ENCODE peak calls at places on chromosomes 16 and 17, in five cellular contexts. F is HepG2, K is HCT116, Y is endothelial cell of umbilical vein, J is H1. R is an unnamed sample.

GRCh38 chr17:52148288-52148968 is 10.1 kb downstream of the CA10 start:
- DNase-seq in J (no peak), Y (no peak), F (no peak), K (no peak), R (no peak)

GRCh38 chr16:3690991-3691720 is 26.2 kb downstream of the TRAP1 start:
- DNase-seq in F (no peak), K (no peak), J (no peak), Y (no peak), R (no peak)

GRCh38 chr16:89742948-89743347 is 21.6 kb downstream of the ZNF276 start:
- DNase-seq in J (no peak), F (no peak), K (no peak), Y (no peak), R (no peak)

GRCh38 chr16:56506941-56507340 is 12.9 kb downstream of the BBS2 start:
- DNase-seq in J (no peak), F (no peak), K (no peak), Y (peak), R (no peak)

GRCh38 chr17:36938566-36939058 is 1.3 kb downstream of the LHX1 start:
- DNase-seq in F (no peak), K (no peak), J (no peak), Y (no peak), R (no peak)

GRCh38 chr17:16215965-16216316 is 607 bp upstream of the NCOR1 start:
- DNase-seq in F (peak), Y (no peak), J (no peak), K (peak), R (no peak)

GRCh38 chr16:86491643-86492030 is 18.7 kb upstream of the FOXF1 start:
- DNase-seq in K (no peak), F (no peak), J (no peak), Y (no peak), R (no peak)

GRCh38 chr16:27505297-27506236 is 44.1 kb downstream of the GTF3C1 start:
- DNase-seq in F (no peak), Y (no peak), J (no peak), K (no peak), R (no peak)

GRCh38 chr16:88103581-88104188 is 152.5 kb downstream of the BANP start:
- DNase-seq in K (no peak), F (no peak), J (no peak), Y (no peak), R (no peak)

GRCh38 chr17:20213429-20213828 is 204.3 kb downstream of the SPECC1 start:
- DNase-seq in F (no peak), Y (no peak), J (no peak), K (no peak), R (no peak)

GRCh38 chr16:61993076-61993475 is 43.2 kb downstream of the CDH8 start:
- DNase-seq in K (no peak), J (no peak), F (no peak), Y (no peak), R (no peak)

GRCh38 chr16:30875881-30876791 is 17.7 kb downstream of the BCL7C start:
- DNase-seq in Y (no peak), F (no peak), K (no peak), J (no peak), R (no peak)

GRCh38 chr16:73878616-73879015 is 418.0 kb upstream of the PSMD7 start:
- DNase-seq in J (no peak), K (peak), Y (peak), F (peak), R (no peak)

GRCh38 chr16:10992112-10992511 is 47.7 kb downstream of the CLEC16A start:
- DNase-seq in Y (no peak), J (no peak), F (no peak), K (no peak), R (no peak)

GRCh38 chr17:70168044-70168978 is 1.0 kb upstream of the KCNJ2 start:
- DNase-seq in K (no peak), F (no peak), Y (peak), J (peak), R (peak)

GRCh38 chr16:64312292-64312691 is 809.6 kb downstream of the CDH11 start:
- DNase-seq in J (no peak), F (no peak), Y (no peak), K (no peak), R (no peak)

GRCh38 chr16:19898924-19899604 is 14.4 kb upstream of the GPRC5B start:
- DNase-seq in Y (peak), F (peak), J (no peak), K (peak), R (no peak)

GRCh38 chr17:75970011-75970523 is 8.9 kb downstream of the ACOX1 start:
- DNase-seq in K (no peak), F (no peak), Y (peak), J (no peak), R (no peak)

GRCh38 chr17:67441052-67441738 is 64.1 kb downstream of the PITPNC1 start:
- DNase-seq in Y (peak), F (peak), J (no peak), K (peak), R (no peak)

GRCh38 chr16:15482068-15482747 is 47.8 kb downstream of the BMERB1 start:
- DNase-seq in K (peak), Y (peak), F (peak), J (peak), R (no peak)

GRCh38 chr16:68995011-68995504 is 110.4 kb upstream of the HAS3 start:
- DNase-seq in J (peak), Y (peak), F (peak), K (peak), R (no peak)

GRCh38 chr16:68031951-68032350 is 8.9 kb downstream of the DUS2 start:
- DNase-seq in Y (no peak), K (peak), F (no peak), J (no peak), R (no peak)

GRCh38 chr17:31319253-31319661 is 2.2 kb downstream of the EVI2A start:
- DNase-seq in K (no peak), J (no peak), F (no peak), Y (no peak), R (no peak)

GRCh38 chr17:22272363-22273146 is 580.2 kb downstream of the KCNJ18 start:
- DNase-seq in K (no peak), J (no peak), F (no peak), Y (no peak), R (no peak)

GRCh38 chr16:72362972-72363371 is 191.0 kb upstream of the PMFBP1 start:
- DNase-seq in F (no peak), Y (peak), J (no peak), K (no peak), R (no peak)

GRCh38 chr16:48903054-48903453 is 293.1 kb upstream of the N4BP1 start:
- DNase-seq in Y (no peak), F (no peak), K (no peak), J (no peak), R (no peak)

GRCh38 chr16:84941916-84942315 is 69.4 kb downstream of the ZDHHC7 start:
- DNase-seq in Y (no peak), F (no peak), J (no peak), K (no peak), R (no peak)

DNA sequence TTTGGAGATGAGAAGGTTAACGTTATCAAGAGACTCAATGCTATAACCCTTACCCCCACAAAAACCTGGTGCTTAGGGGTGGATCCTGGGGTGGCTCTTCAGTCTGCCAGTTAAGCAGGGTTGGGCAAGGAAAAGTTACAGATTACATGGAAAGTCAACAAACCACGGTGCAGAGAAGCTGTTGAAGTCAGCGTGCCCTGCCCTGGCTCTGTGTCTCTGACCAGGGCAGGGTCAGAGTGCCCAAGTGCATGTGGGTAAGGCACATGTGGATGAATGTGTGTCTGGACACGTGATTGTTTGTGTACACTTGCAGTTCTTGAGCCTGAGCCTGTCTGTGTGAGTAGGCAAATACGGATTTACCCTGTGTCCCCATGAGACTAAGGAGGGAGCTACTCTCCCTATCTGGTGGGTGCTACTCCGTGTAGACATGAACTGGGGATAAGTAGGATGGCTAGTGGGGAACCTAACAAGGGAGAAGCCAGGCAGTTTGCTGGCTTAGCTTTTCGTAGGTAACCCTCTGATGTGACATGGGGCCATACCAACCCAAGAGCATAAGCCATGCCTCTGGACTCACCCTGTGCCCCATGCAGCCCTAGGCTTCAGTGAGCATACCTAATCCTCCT is 5.5 kb downstream of the IGFBP4 start:
- DNase-seq in F (peak), K (no peak), J (no peak), Y (peak), R (no peak)
- TF ChIP-seq POLR2AphosphoS5 in F (no peak), K (no peak), J (no peak), Y (no peak), R (no peak)

GRCh38 chr17:81379523-81379942 is 15.7 kb upstream of the BAHCC1 start:
- DNase-seq in J (no peak), K (peak), F (no peak), Y (no peak), R (no peak)
- H3K4me3 ChIP-seq in J (no peak), K (peak), F (peak), Y (no peak), R (no peak)

DNA sequence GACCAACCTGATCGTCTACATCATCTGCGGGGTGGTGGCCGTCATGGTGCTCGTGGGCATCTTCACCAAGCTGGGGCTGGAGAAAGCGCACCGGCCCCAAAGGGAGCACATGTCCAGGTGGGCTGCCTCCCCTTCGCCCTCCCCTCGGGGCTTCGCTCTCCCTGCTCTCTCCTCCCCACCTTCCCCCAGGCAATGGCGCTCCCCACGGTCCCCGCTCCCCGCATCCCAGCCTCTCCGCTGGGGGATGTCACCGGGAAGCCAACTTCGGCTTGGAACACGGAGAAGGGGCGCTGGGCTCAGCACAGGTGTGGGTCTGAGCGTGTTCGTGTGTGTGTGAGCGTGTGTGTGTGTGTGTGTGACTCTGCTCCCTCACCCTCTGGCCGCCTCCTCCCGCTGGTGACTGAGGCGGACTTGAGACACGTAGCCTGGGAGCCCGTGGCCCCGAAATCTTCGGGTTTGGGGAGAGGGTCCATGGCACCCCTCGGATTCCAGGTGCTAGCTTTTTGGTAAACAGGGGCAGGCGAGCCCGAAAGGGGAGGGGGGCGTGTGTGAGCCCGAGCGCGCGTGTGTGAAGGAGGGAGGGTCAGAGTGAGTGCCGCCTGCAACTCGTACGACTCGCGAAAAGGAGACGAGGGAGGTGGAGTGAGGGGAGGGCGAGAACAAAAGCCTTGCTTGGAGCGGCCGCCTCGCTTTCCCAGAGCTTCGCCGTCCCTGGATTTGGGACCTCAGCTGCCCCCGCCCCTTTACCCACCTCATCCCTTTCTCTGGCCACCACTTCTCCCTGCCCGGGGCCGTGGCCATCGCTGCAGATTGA is 1.3 kb downstream of the SHISA9 start:
- DNase-seq in K (no peak), F (no peak), Y (no peak), J (no peak), R (no peak)
- TF ChIP-seq EZH2 in K (no peak), F (no peak), Y (no peak), J (no peak), R (no peak)

DNA sequence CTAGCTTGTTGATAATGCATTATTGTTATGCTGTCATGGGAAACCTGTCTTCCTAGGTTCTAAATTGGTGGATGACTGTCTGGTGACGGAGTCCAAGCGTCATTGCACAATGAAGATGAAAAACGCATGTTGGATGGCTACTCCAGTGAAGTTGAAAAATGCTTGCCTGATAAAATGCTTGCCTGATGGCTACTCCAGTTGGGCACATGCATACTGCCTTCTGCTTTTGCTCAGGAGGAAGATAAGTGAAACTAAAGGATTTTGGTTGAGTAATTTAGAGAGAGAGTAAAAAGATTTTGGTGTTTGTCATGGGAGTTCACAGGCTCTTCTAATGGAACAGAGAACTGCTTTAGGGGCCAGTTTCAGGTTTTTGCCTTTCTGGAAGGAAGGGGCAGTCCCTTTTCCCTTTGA is 118.6 kb downstream of the PRKCA start:
- DNase-seq in Y (no peak), J (no peak), K (no peak), F (peak), R (no peak)
- TF ChIP-seq POLR2AphosphoS5 in Y (no peak), J (no peak), K (no peak), F (no peak), R (no peak)

GRCh38 chr17:58329035-58329807 is 626 bp upstream of the TSPOAP1 start:
- DNase-seq in K (no peak), F (peak), J (no peak), Y (no peak), R (no peak)
- H3K4me3 ChIP-seq in K (no peak), F (no peak), J (no peak), Y (no peak), R (no peak)

DNA sequence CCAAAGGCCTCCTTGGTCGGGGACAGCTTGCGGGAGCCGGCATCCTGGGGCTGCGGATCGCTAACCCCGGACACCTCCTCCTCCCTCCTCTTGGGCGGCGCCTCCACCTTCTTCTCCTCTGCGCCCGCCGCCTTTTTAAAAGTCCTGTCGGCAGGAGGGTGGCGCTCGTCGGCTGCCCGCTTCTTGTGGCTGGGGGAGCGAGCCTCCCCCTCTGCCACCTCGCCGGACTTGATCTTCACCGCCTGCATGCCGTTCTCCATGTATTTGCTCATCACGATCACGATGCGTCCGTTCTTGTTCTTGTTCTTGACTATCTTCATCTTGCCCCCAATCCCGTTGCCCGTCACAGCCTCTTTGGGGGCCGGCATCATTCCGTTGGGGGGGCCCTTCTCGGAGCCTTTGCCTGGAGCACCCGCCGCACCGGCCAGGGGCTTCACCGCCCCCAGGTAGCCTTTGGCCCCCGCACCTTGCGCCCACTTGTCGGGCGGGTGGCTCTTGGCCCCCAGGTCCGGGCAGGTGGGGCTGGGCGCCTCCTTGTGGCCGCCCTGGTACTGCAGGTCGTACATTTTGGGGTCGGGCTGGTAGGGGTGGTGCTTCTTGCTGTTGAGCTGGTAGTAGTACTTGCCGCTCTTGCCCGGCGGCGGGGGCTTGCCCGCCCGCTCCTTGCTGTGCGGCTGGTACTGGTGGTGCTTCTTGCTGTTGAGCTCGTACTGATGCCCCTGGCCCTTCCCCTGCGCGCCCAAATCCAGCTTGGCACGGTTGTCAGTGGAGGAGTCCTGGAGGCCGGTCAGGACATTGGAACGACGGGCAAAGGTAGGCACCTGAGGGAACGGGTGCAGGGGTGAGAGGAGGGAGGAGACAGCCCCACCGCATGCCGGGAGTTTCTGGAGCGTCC is 4.4 kb downstream of the CBX4 start:
- DNase-seq in Y (no peak), J (no peak), K (no peak), F (no peak), R (no peak)
- TF ChIP-seq EZH2 in Y (no peak), J (peak), K (no peak), F (no peak), R (no peak)

GRCh38 chr17:17698869-17699351 is 17.7 kb downstream of the RAI1 start:
- DNase-seq in J (no peak), F (no peak), K (no peak), Y (peak), R (no peak)
- TF ChIP-seq POLR2AphosphoS5 in J (no peak), F (no peak), K (no peak), Y (no peak), R (no peak)

R was measured in SK-N-MC.